ENCODE peak calls at places on chromosomes 7 and 10, in six cellular contexts. Z is suprapubic skin, T is IMR-90, B is HCT116, A is uterus, F is adrenal gland. V is an unnamed sample.

GRCh38 chr10:69645296-69645665 is 15.2 kb downstream of the FAM241B start:
- DNase-seq in Z (peak; percentile 44), F (no peak), A (no peak), T (no peak), B (no peak), V (no peak)

GRCh38 chr7:43439631-43440401 is 143.1 kb upstream of the STK17A start:
- DNase-seq in A (no peak), T (peak; percentile 47), F (peak; percentile 35), Z (no peak), B (peak; percentile 38), V (no peak)

GRCh38 chr7:7272294-7272693 is 90.0 kb downstream of the C1GALT1 start:
- DNase-seq in Z (no peak), T (peak; percentile 2), F (no peak), B (no peak), A (no peak), V (no peak)

GRCh38 chr10:113088194-113088593 is 138.1 kb downstream of the TCF7L2 start:
- DNase-seq in T (no peak), Z (no peak), F (no peak), A (no peak), B (no peak), V (no peak)

GRCh38 chr7:137342751-137343482 is 616 bp downstream of the PTN start:
- DNase-seq in A (no peak), F (no peak), B (no peak), T (peak; percentile 12), Z (no peak), V (no peak)

GRCh38 chr10:356452-356851 is 221.2 kb downstream of the ZMYND11 start:
- DNase-seq in B (no peak), A (no peak), Z (no peak), F (no peak), T (no peak), V (no peak)

GRCh38 chr7:69742237-69742636 is 144.0 kb downstream of the AUTS2 start:
- DNase-seq in A (no peak), B (no peak), Z (no peak), T (no peak), F (no peak), V (no peak)

GRCh38 chr7:130712416-130712815 is 21.6 kb downstream of the KLF14 start:
- DNase-seq in T (no peak), A (no peak), B (no peak), Z (no peak), F (no peak), V (no peak)

GRCh38 chr7:157976406-157976805 is 611.2 kb downstream of the PTPRN2 start:
- DNase-seq in F (no peak), T (no peak), Z (peak; percentile 32), A (no peak), B (no peak), V (peak; percentile 73)

GRCh38 chr7:131689662-131690234 is 133.3 kb upstream of the PODXL start:
- DNase-seq in B (no peak), F (no peak), T (no peak), A (no peak), Z (no peak), V (no peak)

GRCh38 chr10:4686644-4686996 is 139.4 kb upstream of the AKR1E2 start:
- DNase-seq in B (peak; percentile 94), Z (no peak), A (no peak), F (no peak), T (peak; percentile 91), V (no peak)

GRCh38 chr10:118046491-118047362 is at the start of gene RAB11FIP2:
- DNase-seq in F (peak; percentile 97), B (peak; percentile 79), A (peak; percentile 97), T (peak; percentile 82), Z (peak; percentile 98), V (peak; percentile 94)

GRCh38 chr7:135333196-135333595 is 99.6 kb downstream of the STRA8 start:
- DNase-seq in A (no peak), B (no peak), T (peak; percentile 8), F (no peak), Z (no peak), V (peak; percentile 32)

GRCh38 chr10:70786799-70787415 is 1.7 kb upstream of the TBATA start:
- DNase-seq in Z (no peak), F (no peak), B (no peak), T (peak; percentile 26), A (no peak), V (no peak)

GRCh38 chr7:86485842-86486241 is 157.9 kb upstream of the GRM3 start:
- DNase-seq in B (no peak), F (no peak), Z (no peak), T (no peak), A (no peak), V (no peak)

GRCh38 chr7:16609842-16610450 is 35.6 kb downstream of the ANKMY2 start:
- DNase-seq in F (no peak), B (no peak), T (no peak), A (no peak), Z (no peak), V (no peak)

GRCh38 chr10:98800263-98800662 is 353.5 kb upstream of the HPS1 start:
- DNase-seq in T (no peak), F (no peak), B (no peak), A (no peak), Z (no peak), V (no peak)

GRCh38 chr10:130491698-130492050 is 355.5 kb downstream of the GLRX3 start:
- DNase-seq in Z (no peak), B (no peak), F (no peak), A (no peak), T (no peak), V (peak; percentile 65)

GRCh38 chr7:137878333-137878961 is 31.7 kb upstream of the DGKI start:
- DNase-seq in A (peak; percentile 89), T (peak; percentile 33), Z (peak; percentile 82), B (no peak), F (peak; percentile 43), V (peak; percentile 92)

GRCh38 chr7:111654414-111654813 is 92.1 kb upstream of the IMMP2L start:
- DNase-seq in F (no peak), B (no peak), A (no peak), T (no peak), Z (no peak), V (peak; percentile 49)
- TF ChIP-seq POLR2A in F (no peak), B (no peak), A (no peak), T (no peak), Z (no peak), V (no peak)

GRCh38 chr10:87095241-87095945 is 387 bp downstream of the SHLD2 start:
- DNase-seq in B (peak; percentile 35), F (peak; percentile 92), A (peak; percentile 71), Z (peak; percentile 91), T (peak; percentile 80), V (peak; percentile 76)
- TF ChIP-seq POLR2A in B (peak; percentile 44), F (peak; percentile 84), A (peak; percentile 36), Z (no peak), T (peak; percentile 83), V (no peak)

DNA sequence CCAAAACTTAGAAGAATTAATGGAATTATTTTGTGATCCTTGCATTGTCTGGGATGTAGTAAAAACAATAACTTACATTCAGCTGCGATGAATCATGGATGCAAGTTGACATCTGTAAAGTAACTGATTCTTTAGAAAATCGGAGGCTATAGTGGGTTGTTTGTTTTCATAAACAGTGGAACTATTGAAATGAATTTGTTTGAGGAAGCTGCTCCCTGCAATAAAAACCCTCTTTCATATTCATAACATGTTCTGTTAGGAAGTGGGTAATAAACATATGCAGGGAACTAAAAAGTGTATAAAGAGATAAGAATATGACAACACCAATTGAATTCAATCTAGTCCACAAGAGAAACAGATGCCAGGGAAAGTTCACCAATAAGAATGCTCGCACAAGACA is 53.6 kb downstream of the AGMO start:
- DNase-seq in T (peak; percentile 30), B (no peak), A (no peak), F (no peak), Z (no peak), V (no peak)
- TF ChIP-seq POLR2A in T (no peak), B (no peak), A (no peak), F (no peak), Z (no peak), V (no peak)

GRCh38 chr7:97565665-97566064 is 166.2 kb upstream of the TAC1 start:
- DNase-seq in Z (no peak), F (no peak), T (no peak), A (no peak), B (no peak), V (no peak)
- TF ChIP-seq POLR2A in Z (no peak), F (no peak), T (no peak), A (no peak), B (no peak), V (no peak)

V was measured in lower leg skin.